ENCODE peak calls at places on chromosomes 4 and X, in five cellular contexts. T is fibroblast of the conjunctiva; L is fibroblast of the aortic adventitia; M is activated CD4-positive, alpha-beta T cell treated with anti-CD3 and anti-CD28 coated beads for 1 hour; E is NCI-H748 treated with DMSO at 0.1 percent for 48 hours. C is an unnamed sample.

GRCh38 chr4:70994069-70994366 is 569 bp downstream of the DCK start:
- DNase-seq in M (no peak), E (no peak), T (no peak), L (no peak), C (no peak)

GRCh38 chrX:139448996-139449395 is 81.5 kb upstream of the F9 start:
- DNase-seq in M (no peak), L (no peak), T (no peak), E (no peak), C (no peak)

GRCh38 chrX:153968754-153969124 is 2.9 kb downstream of the HCFC1 start:
- DNase-seq in M (peak), T (no peak), L (no peak), E (no peak), C (no peak)

GRCh38 chr4:114136067-114136466 is 156.6 kb upstream of the ARSJ start:
- DNase-seq in M (no peak), T (no peak), E (no peak), L (peak), C (no peak)

GRCh38 chr4:156983366-156983765 is 11.8 kb upstream of the PDGFC start:
- DNase-seq in M (no peak), E (no peak), L (peak), T (no peak), C (no peak)

GRCh38 chrX:6257025-6257424 is 28.4 kb upstream of the NLGN4X start:
- DNase-seq in L (no peak), E (no peak), T (no peak), M (no peak), C (no peak)

GRCh38 chr4:180757927-180758326 is 1485.3 kb upstream of the TENM3 start:
- DNase-seq in M (no peak), T (no peak), L (no peak), E (no peak), C (no peak)

GRCh38 chr4:53551281-53551864 is 39.9 kb downstream of the LNX1 start:
- DNase-seq in M (no peak), L (no peak), E (no peak), T (no peak), C (no peak)

GRCh38 chr4:164304861-164305260 is 449.1 kb upstream of the SMIM31 start:
- DNase-seq in E (no peak), L (no peak), M (no peak), T (no peak), C (no peak)

C was measured in NCI-H146.